ENCODE peak calls at places on chromosome 19, in nine cellular contexts. One of them, this sample, is unnamed.

GRCh38 chr19:3272952-3273351 is 48.5 kb downstream of the CELF5 start:
- DNase-seq in left cardiac atrium: no peak
- DNase-seq in IMR-90: no peak
- DNase-seq in AML-193: no peak
- DNase-seq in activated B cell treated with CpG ODN at 0.5 μM for 24 hours: no peak
- DNase-seq in stimulated activated CD8-positive, alpha-beta memory T cell treated with anti-CD3 and anti-CD28 coated beads, Interleukin-4, amount 100 ng/mL, for 24 hours: no peak
- DNase-seq in A549: no peak
- DNase-seq in hippocampal formation: no peak
- DNase-seq in progenitor cell of endocrine pancreas: no peak
- DNase-seq in this sample: no peak

GRCh38 chr19:38079926-38080380 is 144.1 kb downstream of the DPF1 start:
- DNase-seq in left cardiac atrium: no peak
- DNase-seq in IMR-90: peak; percentile 95
- DNase-seq in AML-193: no peak
- DNase-seq in activated B cell treated with CpG ODN at 0.5 μM for 24 hours: no peak
- DNase-seq in stimulated activated CD8-positive, alpha-beta memory T cell treated with anti-CD3 and anti-CD28 coated beads, Interleukin-4, amount 100 ng/mL, for 24 hours: no peak
- DNase-seq in A549: peak; percentile 78
- DNase-seq in hippocampal formation: no peak
- DNase-seq in progenitor cell of endocrine pancreas: no peak
- DNase-seq in this sample: no peak

GRCh38 chr19:952049-952679 is 26.3 kb downstream of the ARID3A start:
- DNase-seq in left cardiac atrium: no peak
- DNase-seq in IMR-90: no peak
- DNase-seq in AML-193: no peak
- DNase-seq in activated B cell treated with CpG ODN at 0.5 μM for 24 hours: no peak
- DNase-seq in stimulated activated CD8-positive, alpha-beta memory T cell treated with anti-CD3 and anti-CD28 coated beads, Interleukin-4, amount 100 ng/mL, for 24 hours: no peak
- DNase-seq in A549: no peak
- DNase-seq in hippocampal formation: no peak
- DNase-seq in progenitor cell of endocrine pancreas: no peak
- DNase-seq in this sample: no peak

GRCh38 chr19:13615890-13616289 is 109.6 kb upstream of the CACNA1A start:
- DNase-seq in left cardiac atrium: no peak
- DNase-seq in IMR-90: peak; percentile 61
- DNase-seq in AML-193: no peak
- DNase-seq in activated B cell treated with CpG ODN at 0.5 μM for 24 hours: no peak
- DNase-seq in stimulated activated CD8-positive, alpha-beta memory T cell treated with anti-CD3 and anti-CD28 coated beads, Interleukin-4, amount 100 ng/mL, for 24 hours: no peak
- DNase-seq in A549: no peak
- DNase-seq in hippocampal formation: no peak
- DNase-seq in progenitor cell of endocrine pancreas: no peak
- DNase-seq in this sample: no peak

GRCh38 chr19:43662487-43662886 is 7.5 kb downstream of the PLAUR start:
- DNase-seq in left cardiac atrium: no peak
- DNase-seq in IMR-90: no peak
- DNase-seq in AML-193: peak; percentile 12
- DNase-seq in activated B cell treated with CpG ODN at 0.5 μM for 24 hours: no peak
- DNase-seq in stimulated activated CD8-positive, alpha-beta memory T cell treated with anti-CD3 and anti-CD28 coated beads, Interleukin-4, amount 100 ng/mL, for 24 hours: no peak
- DNase-seq in A549: no peak
- DNase-seq in hippocampal formation: no peak
- DNase-seq in progenitor cell of endocrine pancreas: no peak
- DNase-seq in this sample: no peak

GRCh38 chr19:55528030-55528801 is 8.7 kb downstream of the SBK2 start:
- DNase-seq in left cardiac atrium: no peak
- DNase-seq in IMR-90: peak; percentile 35
- DNase-seq in AML-193: no peak
- DNase-seq in activated B cell treated with CpG ODN at 0.5 μM for 24 hours: no peak
- DNase-seq in stimulated activated CD8-positive, alpha-beta memory T cell treated with anti-CD3 and anti-CD28 coated beads, Interleukin-4, amount 100 ng/mL, for 24 hours: no peak
- DNase-seq in A549: peak; percentile 64
- DNase-seq in hippocampal formation: no peak
- DNase-seq in progenitor cell of endocrine pancreas: no peak
- DNase-seq in this sample: no peak

GRCh38 chr19:48415869-48416268 is 22.4 kb downstream of the GRIN2D start:
- DNase-seq in left cardiac atrium: no peak
- DNase-seq in IMR-90: no peak
- DNase-seq in AML-193: no peak
- DNase-seq in activated B cell treated with CpG ODN at 0.5 μM for 24 hours: no peak
- DNase-seq in stimulated activated CD8-positive, alpha-beta memory T cell treated with anti-CD3 and anti-CD28 coated beads, Interleukin-4, amount 100 ng/mL, for 24 hours: no peak
- DNase-seq in A549: no peak
- DNase-seq in hippocampal formation: no peak
- DNase-seq in progenitor cell of endocrine pancreas: no peak
- DNase-seq in this sample: no peak

GRCh38 chr19:35618857-35619256 is 6.3 kb downstream of the HAUS5 start:
- DNase-seq in left cardiac atrium: no peak
- DNase-seq in IMR-90: no peak
- DNase-seq in AML-193: no peak
- DNase-seq in activated B cell treated with CpG ODN at 0.5 μM for 24 hours: no peak
- DNase-seq in stimulated activated CD8-positive, alpha-beta memory T cell treated with anti-CD3 and anti-CD28 coated beads, Interleukin-4, amount 100 ng/mL, for 24 hours: no peak
- DNase-seq in A549: peak; percentile 71
- DNase-seq in hippocampal formation: no peak
- DNase-seq in progenitor cell of endocrine pancreas: no peak
- DNase-seq in this sample: no peak

GRCh38 chr19:10888421-10888866 is 17.1 kb downstream of the CARM1 start:
- DNase-seq in left cardiac atrium: no peak
- DNase-seq in IMR-90: no peak
- DNase-seq in AML-193: no peak
- DNase-seq in activated B cell treated with CpG ODN at 0.5 μM for 24 hours: no peak
- DNase-seq in stimulated activated CD8-positive, alpha-beta memory T cell treated with anti-CD3 and anti-CD28 coated beads, Interleukin-4, amount 100 ng/mL, for 24 hours: no peak
- DNase-seq in A549: no peak
- DNase-seq in hippocampal formation: no peak
- DNase-seq in progenitor cell of endocrine pancreas: no peak
- DNase-seq in this sample: no peak

GRCh38 chr19:48006762-48007161 is 12.3 kb downstream of the ELSPBP1 start:
- DNase-seq in left cardiac atrium: no peak
- DNase-seq in IMR-90: no peak
- DNase-seq in AML-193: no peak
- DNase-seq in activated B cell treated with CpG ODN at 0.5 μM for 24 hours: no peak
- DNase-seq in stimulated activated CD8-positive, alpha-beta memory T cell treated with anti-CD3 and anti-CD28 coated beads, Interleukin-4, amount 100 ng/mL, for 24 hours: no peak
- DNase-seq in A549: peak; percentile 74
- DNase-seq in hippocampal formation: no peak
- DNase-seq in progenitor cell of endocrine pancreas: no peak
- DNase-seq in this sample: no peak

GRCh38 chr19:53549354-53549753 is 11.4 kb downstream of the ZNF331 start:
- DNase-seq in left cardiac atrium: no peak
- DNase-seq in IMR-90: peak; percentile 68
- DNase-seq in AML-193: peak; percentile 23
- DNase-seq in activated B cell treated with CpG ODN at 0.5 μM for 24 hours: no peak
- DNase-seq in stimulated activated CD8-positive, alpha-beta memory T cell treated with anti-CD3 and anti-CD28 coated beads, Interleukin-4, amount 100 ng/mL, for 24 hours: no peak
- DNase-seq in A549: no peak
- DNase-seq in hippocampal formation: no peak
- DNase-seq in progenitor cell of endocrine pancreas: no peak
- DNase-seq in this sample: no peak

GRCh38 chr19:53503126-53503525 is 34.8 kb upstream of the ZNF331 start:
- DNase-seq in left cardiac atrium: no peak
- DNase-seq in IMR-90: no peak
- DNase-seq in AML-193: no peak
- DNase-seq in activated B cell treated with CpG ODN at 0.5 μM for 24 hours: no peak
- DNase-seq in stimulated activated CD8-positive, alpha-beta memory T cell treated with anti-CD3 and anti-CD28 coated beads, Interleukin-4, amount 100 ng/mL, for 24 hours: no peak
- DNase-seq in A549: no peak
- DNase-seq in hippocampal formation: no peak
- DNase-seq in progenitor cell of endocrine pancreas: no peak
- DNase-seq in this sample: no peak

GRCh38 chr19:13995017-13995728 is 10.9 kb downstream of the RFX1 start:
- DNase-seq in left cardiac atrium: no peak
- DNase-seq in IMR-90: peak; percentile 43
- DNase-seq in AML-193: no peak
- DNase-seq in activated B cell treated with CpG ODN at 0.5 μM for 24 hours: no peak
- DNase-seq in stimulated activated CD8-positive, alpha-beta memory T cell treated with anti-CD3 and anti-CD28 coated beads, Interleukin-4, amount 100 ng/mL, for 24 hours: no peak
- DNase-seq in A549: no peak
- DNase-seq in hippocampal formation: no peak
- DNase-seq in progenitor cell of endocrine pancreas: no peak
- DNase-seq in this sample: no peak

This sample was measured in LoVo.